ENCODE peak calls at places on chromosomes 7 and 10, in six cellular contexts. W, E, G, N, Y and I are unnamed samples.

GRCh38 chr7:100675581-100676350 is 2.2 kb downstream of the GNB2 start:
- DNase-seq in W (peak; percentile 49), E (peak; percentile 31), G (peak; percentile 75), N (peak; percentile 66), Y (peak; percentile 90), I (peak; percentile 57)

GRCh38 chr10:43218951-43219837 is 47.7 kb downstream of the RASGEF1A start:
- DNase-seq in W (no peak), E (no peak), G (no peak), N (no peak), Y (peak; percentile 28), I (no peak)

GRCh38 chr10:102114861-102115618 is 5.1 kb downstream of the LDB1 start:
- DNase-seq in W (peak; percentile 81), E (no peak), G (peak; percentile 81), N (peak; percentile 80), Y (peak; percentile 80), I (peak; percentile 86)

GRCh38 chr7:105352018-105352612 is 36.6 kb downstream of the SRPK2 start:
- DNase-seq in W (peak; percentile 12), E (peak; percentile 77), G (peak; percentile 74), N (peak; percentile 94), Y (peak; percentile 74), I (no peak)

GRCh38 chr10:126459032-126459831 is 71.0 kb upstream of the ADAM12 start:
- DNase-seq in W (peak; percentile 43), E (no peak), G (no peak), N (peak; percentile 89), Y (no peak), I (no peak)

GRCh38 chr10:79072041-79072441 is 3.3 kb downstream of the ZMIZ1 start:
- DNase-seq in W (peak; percentile 68), E (no peak), G (no peak), N (no peak), Y (no peak), I (no peak)

GRCh38 chr7:29375641-29376562 is 181.3 kb downstream of the CHN2 start:
- DNase-seq in W (peak; percentile 57), E (no peak), G (no peak), N (peak; percentile 15), Y (no peak), I (no peak)

GRCh38 chr7:79828866-79829265 is 305.8 kb upstream of the GNAI1 start:
- DNase-seq in W (no peak), E (no peak), G (no peak), N (no peak), Y (no peak), I (no peak)

GRCh38 chr10:80277016-80277415 is 12.4 kb downstream of the MAT1A start:
- DNase-seq in W (no peak), E (no peak), G (no peak), N (no peak), Y (no peak), I (no peak)

GRCh38 chr10:72146559-72147323 is 58.4 kb upstream of the SPOCK2 start:
- DNase-seq in W (no peak), E (no peak), G (no peak), N (no peak), Y (no peak), I (no peak)

GRCh38 chr10:116848912-116849270 is 408 bp upstream of the ENO4 start:
- DNase-seq in W (no peak), E (no peak), G (no peak), N (no peak), Y (no peak), I (no peak)

GRCh38 chr10:103566536-103566935 is 73.0 kb downstream of the NEURL1 start:
- DNase-seq in W (no peak), E (no peak), G (no peak), N (peak; percentile 14), Y (no peak), I (no peak)

GRCh38 chr7:47441796-47442744 is 139.8 kb downstream of the TNS3 start:
- DNase-seq in W (no peak), E (no peak), G (no peak), N (peak; percentile 30), Y (no peak), I (no peak)

GRCh38 chr7:102943425-102944169 is 30.8 kb downstream of the LRRC17 start:
- DNase-seq in W (no peak), E (no peak), G (no peak), N (no peak), Y (no peak), I (no peak)

GRCh38 chr10:132325969-132326889 is 5.8 kb upstream of the LRRC27 start:
- DNase-seq in W (no peak), E (no peak), G (no peak), N (no peak), Y (no peak), I (no peak)

GRCh38 chr10:35959103-35959740 is 317.1 kb upstream of the FZD8 start:
- DNase-seq in W (no peak), E (no peak), G (no peak), N (no peak), Y (no peak), I (no peak)

GRCh38 chr7:98051118-98051744 is 55.4 kb upstream of the LMTK2 start:
- DNase-seq in W (no peak), E (no peak), G (no peak), N (no peak), Y (no peak), I (peak; percentile 15)

GRCh38 chr7:20835111-20835750 is 48.5 kb upstream of the SP8 start:
- DNase-seq in W (no peak), E (no peak), G (no peak), N (no peak), Y (no peak), I (no peak)

GRCh38 chr7:68440870-68441269 is 1157.4 kb upstream of the AUTS2 start:
- DNase-seq in W (no peak), E (no peak), G (no peak), N (no peak), Y (no peak), I (no peak)

GRCh38 chr7:70598976-70599375 is 533.0 kb upstream of the GALNT17 start:
- DNase-seq in W (no peak), E (no peak), G (no peak), N (peak; percentile 14), Y (no peak), I (no peak)

GRCh38 chr10:17669185-17669872 is 25.4 kb downstream of the STAM start:
- DNase-seq in W (no peak), E (no peak), G (no peak), N (no peak), Y (no peak), I (no peak)

GRCh38 chr7:152315845-152316244 is 120.0 kb downstream of the KMT2C start:
- DNase-seq in W (no peak), E (no peak), G (no peak), N (no peak), Y (no peak), I (no peak)

GRCh38 chr10:132898391-132899053 is 43.8 kb downstream of the CFAP46 start:
- DNase-seq in W (no peak), E (no peak), G (no peak), N (no peak), Y (peak; percentile 36), I (no peak)

GRCh38 chr7:50369408-50370026 is 65.0 kb downstream of the IKZF1 start:
- DNase-seq in W (peak; percentile 50), E (no peak), G (no peak), N (peak; percentile 58), Y (no peak), I (peak; percentile 44)

GRCh38 chr10:88841316-88842111 is 10.1 kb downstream of the ANKRD22 start:
- DNase-seq in W (no peak), E (no peak), G (no peak), N (no peak), Y (no peak), I (no peak)

GRCh38 chr7:133060016-133060415 is 21.9 kb downstream of the CHCHD3 start:
- DNase-seq in W (no peak), E (no peak), G (no peak), N (no peak), Y (no peak), I (no peak)

DNA sequence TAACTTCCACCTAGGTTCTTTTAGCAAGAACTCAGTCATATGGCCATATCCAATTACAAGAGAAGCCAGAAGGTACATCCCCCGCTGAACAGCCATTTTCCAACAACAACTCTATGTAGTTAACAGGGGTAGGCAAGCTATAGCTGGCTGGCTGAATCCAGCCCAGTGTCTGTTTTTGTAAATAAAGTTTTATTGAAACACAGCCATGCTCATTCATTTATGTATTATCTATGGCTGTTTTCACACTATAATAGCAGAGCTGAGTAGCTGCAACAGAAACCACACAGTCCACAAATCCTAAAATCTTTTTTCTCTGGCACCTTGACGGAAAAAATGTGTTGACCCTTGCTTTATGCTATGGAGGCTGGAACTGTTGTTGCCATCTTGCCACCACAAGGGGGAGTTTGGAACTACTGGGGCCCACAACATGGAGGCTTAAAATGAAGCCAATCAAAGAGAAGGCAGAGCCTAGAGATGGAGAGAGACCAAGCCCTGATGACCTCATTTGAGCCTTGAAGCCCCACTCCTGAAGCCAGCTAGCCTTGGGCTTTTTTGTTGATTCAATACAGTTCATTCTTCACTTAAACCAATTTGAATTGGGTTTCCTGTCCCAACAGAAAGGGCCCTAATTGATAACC is 33.3 kb upstream of the XPNPEP1 start:
- DNase-seq in W (peak; percentile 56), E (no peak), G (no peak), N (peak; percentile 59), Y (no peak), I (peak; percentile 26)
- TF ChIP-seq CTCF in W (peak; percentile 69), E (peak; percentile 39), G (no peak), N (peak; percentile 78), Y (peak; percentile 65), I (peak; percentile 82)

DNA sequence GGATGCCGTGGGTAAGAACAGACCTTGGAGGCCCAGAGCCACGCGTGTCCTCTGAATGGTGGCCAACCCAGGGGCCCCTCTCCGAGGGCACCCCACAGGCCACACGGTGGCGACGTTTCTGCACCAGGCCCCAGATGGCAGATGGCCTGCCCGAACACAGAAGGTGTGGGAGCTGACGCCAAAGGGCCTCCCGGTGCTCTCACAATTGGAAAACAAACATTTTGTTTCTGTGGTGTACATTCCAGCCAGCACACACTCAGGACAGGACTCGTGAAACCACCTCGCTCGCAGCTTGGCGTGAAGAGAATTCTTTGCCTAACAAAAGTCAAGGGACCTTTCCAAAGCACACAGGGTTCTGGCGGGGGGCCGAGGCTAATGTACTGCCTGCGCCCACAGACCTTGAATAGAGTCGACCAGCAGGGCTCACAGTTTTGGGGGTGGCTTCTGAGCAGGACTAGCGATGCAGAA is 112.1 kb downstream of the FAM53B start:
- DNase-seq in W (no peak), E (no peak), G (peak; percentile 77), N (peak; percentile 96), Y (no peak), I (peak; percentile 23)
- TF ChIP-seq CTCF in W (no peak), E (no peak), G (peak; percentile 53), N (peak; percentile 76), Y (peak; percentile 44), I (no peak)

GRCh38 chr7:18064242-18064838 is 36.7 kb upstream of the PRPS1L1 start:
- DNase-seq in W (peak; percentile 77), E (no peak), G (no peak), N (peak; percentile 34), Y (no peak), I (peak; percentile 69)
- TF ChIP-seq CTCF in W (peak; percentile 80), E (peak; percentile 59), G (peak; percentile 31), N (peak; percentile 66), Y (peak; percentile 90), I (peak; percentile 64)

DNA sequence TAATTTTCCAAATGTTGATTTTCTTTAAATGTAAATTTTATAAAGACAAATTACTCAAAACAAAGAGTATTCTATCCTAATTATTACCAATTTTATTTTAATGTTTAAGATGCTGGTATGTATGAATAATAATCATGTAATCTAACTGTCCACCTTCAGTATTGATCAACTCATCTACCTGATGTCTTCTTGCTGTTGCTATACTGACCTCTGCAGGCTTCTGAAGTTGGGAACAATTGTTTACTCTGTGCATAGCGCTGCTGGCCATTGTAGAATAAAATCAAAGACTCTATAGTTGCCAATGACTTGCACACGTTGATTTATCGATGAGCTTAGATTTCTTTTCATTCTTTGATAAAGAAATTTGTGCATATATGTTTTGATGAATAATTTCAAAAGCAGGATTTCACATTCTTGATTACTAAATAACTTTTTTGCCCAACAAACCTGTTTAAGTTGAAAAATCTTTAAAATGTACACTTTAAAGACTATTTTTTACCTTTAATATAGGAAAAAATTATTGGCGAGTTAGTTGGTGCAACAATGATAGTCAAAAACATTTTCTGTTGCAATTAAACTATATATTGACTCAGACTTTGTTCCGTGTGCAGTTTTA is 282.3 kb downstream of the TFEC start:
- DNase-seq in W (peak; percentile 44), E (peak; percentile 11), G (no peak), N (peak; percentile 30), Y (no peak), I (peak; percentile 8)
- TF ChIP-seq CTCF in W (peak; percentile 69), E (peak; percentile 63), G (no peak), N (peak; percentile 54), Y (no peak), I (no peak)